ENCODE peak calls at places on chromosome 3, in five cellular contexts. Y is activated T-cell treated with anti-CD3 and anti-CD28 coated beads for 24 hours, X is ovary, Q is iPS DF 6.9, Z is ecto neural progenitor cell. U is an unnamed sample.

GRCh38 chr3:194293546-194294198 is 57.5 kb downstream of the CPN2 start:
- DNase-seq in Y (no peak), X (no peak), Q (no peak), Z (no peak), U (no peak)

GRCh38 chr3:160136421-160136820 is 88.8 kb upstream of the C3orf80 start:
- DNase-seq in Y (no peak), X (no peak), Q (no peak), Z (no peak), U (no peak)

GRCh38 chr3:66816110-66816761 is 181.9 kb upstream of the KBTBD8 start:
- DNase-seq in Y (no peak), X (no peak), Q (peak), Z (no peak), U (peak)

GRCh38 chr3:171711461-171711860 is 98.8 kb downstream of the PLD1 start:
- DNase-seq in Y (no peak), X (no peak), Q (no peak), Z (no peak), U (no peak)

GRCh38 chr3:141452045-141452444 is 34.8 kb upstream of the RASA2 start:
- DNase-seq in Y (no peak), X (no peak), Q (no peak), Z (no peak), U (peak)

GRCh38 chr3:193895409-193895808 is 240.5 kb upstream of the HES1 start:
- DNase-seq in Y (no peak), X (no peak), Q (no peak), Z (no peak), U (no peak)

GRCh38 chr3:54905230-54905888 is 22.5 kb downstream of the LRTM1 start:
- DNase-seq in Y (no peak), X (no peak), Q (no peak), Z (no peak), U (no peak)

GRCh38 chr3:154192225-154192624 is 71.0 kb downstream of the ARHGEF26 start:
- DNase-seq in Y (no peak), X (no peak), Q (no peak), Z (no peak), U (no peak)

GRCh38 chr3:66603161-66603611 is 102.4 kb upstream of the LRIG1 start:
- DNase-seq in Y (no peak), X (no peak), Q (no peak), Z (no peak), U (no peak)

GRCh38 chr3:57062119-57062631 is 1.7 kb downstream of the SPATA12 start:
- DNase-seq in Y (no peak), X (peak), Q (no peak), Z (peak), U (peak)

GRCh38 chr3:129016725-129017530 is 15.8 kb downstream of the EFCC1 start:
- DNase-seq in Y (no peak), X (peak), Q (no peak), Z (peak), U (no peak)

GRCh38 chr3:72008226-72008996 is 223.5 kb upstream of the PROK2 start:
- DNase-seq in Y (no peak), X (no peak), Q (no peak), Z (no peak), U (no peak)

GRCh38 chr3:134013280-134013679 is 16.4 kb downstream of the SLCO2A1 start:
- DNase-seq in Y (no peak), X (no peak), Q (no peak), Z (no peak), U (no peak)

GRCh38 chr3:5205165-5205941 is 17.8 kb downstream of the EDEM1 start:
- DNase-seq in Y (no peak), X (no peak), Q (no peak), Z (no peak), U (no peak)

GRCh38 chr3:143298380-143298779 is 178.8 kb downstream of the CHST2 start:
- DNase-seq in Y (no peak), X (no peak), Q (no peak), Z (no peak), U (no peak)

GRCh38 chr3:108017587-108017986 is 73.2 kb downstream of the CD47 start:
- DNase-seq in Y (no peak), X (no peak), Q (no peak), Z (no peak), U (no peak)

GRCh38 chr3:196662033-196662432 is 22.5 kb downstream of the NRROS start:
- DNase-seq in Y (no peak), X (no peak), Q (no peak), Z (no peak), U (no peak)

GRCh38 chr3:126407412-126408044 is 12.8 kb downstream of the CFAP100 start:
- DNase-seq in Y (no peak), X (no peak), Q (no peak), Z (no peak), U (no peak)

GRCh38 chr3:32374788-32375595 is 16.7 kb upstream of the CMTM7 start:
- DNase-seq in Y (peak), X (no peak), Q (peak), Z (peak), U (no peak)

GRCh38 chr3:5275529-5275928 is 88.0 kb downstream of the EDEM1 start:
- DNase-seq in Y (no peak), X (no peak), Q (no peak), Z (no peak), U (no peak)

GRCh38 chr3:72591522-72592421 is 256.5 kb downstream of the SHQ1 start:
- DNase-seq in Y (no peak), X (peak), Q (no peak), Z (peak), U (peak)

GRCh38 chr3:49673715-49674490 is at the start of gene APEH:
- DNase-seq in Y (peak), X (peak), Q (peak), Z (peak), U (no peak)

GRCh38 chr3:95750097-95750496 is 1064.3 kb upstream of the EPHA6 start:
- DNase-seq in Y (no peak), X (no peak), Q (no peak), Z (no peak), U (no peak)

GRCh38 chr3:43048470-43048869 is 57.4 kb downstream of the POMGNT2 start:
- DNase-seq in Y (no peak), X (no peak), Q (no peak), Z (no peak), U (no peak)

GRCh38 chr3:145088917-145089316 is 1072.1 kb downstream of the PLOD2 start:
- DNase-seq in Y (no peak), X (no peak), Q (no peak), Z (no peak), U (no peak)

GRCh38 chr3:58205981-58206380 is 4.8 kb downstream of the DNASE1L3 start:
- DNase-seq in Y (no peak), X (no peak), Q (no peak), Z (no peak), U (no peak)

GRCh38 chr3:124281453-124282316 is 289.8 kb upstream of the ROPN1 start:
- DNase-seq in Y (no peak), X (no peak), Q (peak), Z (no peak), U (peak)

GRCh38 chr3:13452490-13453335 is 27.4 kb upstream of the HDAC11 start:
- DNase-seq in Y (peak), X (peak), Q (no peak), Z (no peak), U (peak)

GRCh38 chr3:49716169-49716568 is 3.3 kb downstream of the AMIGO3 start:
- DNase-seq in Y (no peak), X (no peak), Q (no peak), Z (peak), U (no peak)

GRCh38 chr3:31305324-31305723 is 227.4 kb upstream of the STT3B start:
- DNase-seq in Y (no peak), X (no peak), Q (no peak), Z (no peak), U (no peak)

GRCh38 chr3:108459225-108459624 is 51.2 kb downstream of the MYH15 start:
- DNase-seq in Y (no peak), X (no peak), Q (no peak), Z (no peak), U (no peak)